ENCODE peak calls at places on chromosomes 11 and 22, in five cellular contexts. One of them, this sample, is unnamed.

GRCh38 chr11:61345954-61346814 is 13.2 kb downstream of the TKFC start:
- DNase-seq in K562: no peak
- DNase-seq in HepG2: no peak
- DNase-seq in A549: no peak
- DNase-seq in H1: no peak
- DNase-seq in this sample: no peak

GRCh38 chr11:128171496-128171895 is 415.9 kb downstream of the ETS1 start:
- DNase-seq in K562: no peak
- DNase-seq in HepG2: no peak
- DNase-seq in A549: no peak
- DNase-seq in H1: no peak
- DNase-seq in this sample: peak

GRCh38 chr11:94147433-94147845 is 18.8 kb downstream of the PANX1 start:
- DNase-seq in HepG2: no peak
- DNase-seq in K562: no peak
- DNase-seq in H1: no peak
- DNase-seq in A549: no peak
- DNase-seq in this sample: no peak

GRCh38 chr22:20486229-20486628 is 9.4 kb downstream of the KLHL22 start:
- DNase-seq in A549: no peak
- DNase-seq in HepG2: no peak
- DNase-seq in H1: no peak
- DNase-seq in K562: no peak
- DNase-seq in this sample: no peak

GRCh38 chr22:43909708-43910107 is 13.9 kb upstream of the PNPLA3 start:
- DNase-seq in K562: no peak
- DNase-seq in A549: no peak
- DNase-seq in HepG2: no peak
- DNase-seq in H1: no peak
- DNase-seq in this sample: no peak

GRCh38 chr11:3052109-3052479 is 5.1 kb downstream of the CARS1 start:
- DNase-seq in H1: no peak
- DNase-seq in K562: no peak
- DNase-seq in A549: no peak
- DNase-seq in HepG2: no peak
- DNase-seq in this sample: no peak

GRCh38 chr11:113549611-113550061 is 74.4 kb upstream of the DRD2 start:
- DNase-seq in H1: no peak
- DNase-seq in A549: no peak
- DNase-seq in HepG2: no peak
- DNase-seq in K562: no peak
- DNase-seq in this sample: no peak

GRCh38 chr22:24005201-24005600 is at the start of gene GSTT4:
- DNase-seq in HepG2: no peak
- DNase-seq in K562: no peak
- DNase-seq in A549: no peak
- DNase-seq in H1: no peak
- DNase-seq in this sample: no peak

GRCh38 chr11:8384199-8384821 is 120.6 kb upstream of the LMO1 start:
- DNase-seq in HepG2: no peak
- DNase-seq in H1: no peak
- DNase-seq in A549: no peak
- DNase-seq in K562: peak
- DNase-seq in this sample: peak

GRCh38 chr11:45104006-45104789 is 42.2 kb upstream of the PRDM11 start:
- DNase-seq in HepG2: no peak
- DNase-seq in A549: no peak
- DNase-seq in H1: peak
- DNase-seq in K562: no peak
- DNase-seq in this sample: no peak

GRCh38 chr11:119605137-119605675 is 123.8 kb downstream of the NECTIN1 start:
- DNase-seq in H1: no peak
- DNase-seq in K562: no peak
- DNase-seq in HepG2: no peak
- DNase-seq in A549: no peak
- DNase-seq in this sample: no peak

GRCh38 chr11:123454796-123455195 is 24.7 kb downstream of the GRAMD1B start:
- DNase-seq in K562: no peak
- DNase-seq in HepG2: no peak
- DNase-seq in A549: no peak
- DNase-seq in H1: no peak
- DNase-seq in this sample: no peak

GRCh38 chr11:123451183-123451907 is 21.3 kb downstream of the GRAMD1B start:
- DNase-seq in K562: no peak
- DNase-seq in H1: no peak
- DNase-seq in A549: no peak
- DNase-seq in HepG2: no peak
- DNase-seq in this sample: no peak

GRCh38 chr11:123452799-123453198 is 22.7 kb downstream of the GRAMD1B start:
- DNase-seq in A549: no peak
- DNase-seq in K562: no peak
- DNase-seq in HepG2: no peak
- DNase-seq in H1: no peak
- DNase-seq in this sample: no peak

GRCh38 chr11:123457187-123457770 is 27.2 kb downstream of the GRAMD1B start:
- DNase-seq in A549: no peak
- DNase-seq in K562: no peak
- DNase-seq in HepG2: no peak
- DNase-seq in H1: no peak
- DNase-seq in this sample: no peak

DNA sequence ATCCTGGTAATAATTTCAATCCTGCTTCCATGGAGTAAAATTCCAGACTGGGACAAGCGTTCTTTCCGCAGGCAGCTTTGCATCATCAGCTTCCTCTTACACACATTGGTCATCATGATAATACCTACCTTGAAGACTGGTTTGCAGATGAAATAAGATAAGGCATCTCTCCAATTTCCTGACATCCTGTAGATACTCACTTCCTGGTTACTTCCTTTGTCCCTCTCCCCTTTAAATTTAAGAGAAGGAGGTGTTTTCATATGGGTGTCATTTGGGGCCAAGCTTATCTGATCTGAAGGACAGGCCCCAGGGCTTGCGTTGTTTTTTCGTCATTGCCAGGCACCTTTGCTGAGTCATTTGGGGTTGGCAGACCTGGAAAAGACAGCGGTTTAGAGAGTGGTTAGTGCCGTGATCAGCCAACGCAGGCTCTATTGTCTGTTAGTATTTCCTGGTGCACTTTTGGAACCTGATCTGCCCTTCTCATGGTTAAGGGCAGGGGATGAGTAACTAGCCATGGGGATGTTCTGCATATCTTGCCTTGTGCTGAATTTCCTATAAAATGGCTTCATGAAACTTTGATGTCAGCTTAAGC is 24.1 kb downstream of the GRAMD1B start:
- DNase-seq in K562: no peak
- DNase-seq in HepG2: no peak
- DNase-seq in A549: peak
- DNase-seq in H1: no peak
- DNase-seq in this sample: peak
- TF ChIP-seq JUN in K562: no peak
- TF ChIP-seq JUN in HepG2: no peak
- TF ChIP-seq JUN in A549: peak
- TF ChIP-seq JUN in H1: no peak
- TF ChIP-seq JUN in this sample: no peak

GRCh38 chr22:35841907-35842518 is 124.3 kb downstream of the APOL5 start:
- DNase-seq in K562: no peak
- DNase-seq in HepG2: no peak
- DNase-seq in H1: no peak
- DNase-seq in A549: no peak
- DNase-seq in this sample: no peak

GRCh38 chr22:35842519-35842913 is 124.8 kb downstream of the APOL5 start:
- DNase-seq in A549: no peak
- DNase-seq in HepG2: no peak
- DNase-seq in K562: no peak
- DNase-seq in H1: no peak
- DNase-seq in this sample: no peak

GRCh38 chr22:35838849-35839646 is 121.4 kb downstream of the APOL5 start:
- DNase-seq in HepG2: peak
- DNase-seq in A549: no peak
- DNase-seq in H1: no peak
- DNase-seq in K562: no peak
- DNase-seq in this sample: peak

GRCh38 chr22:35837328-35837727 is 119.7 kb downstream of the APOL5 start:
- DNase-seq in H1: no peak
- DNase-seq in HepG2: no peak
- DNase-seq in K562: no peak
- DNase-seq in A549: no peak
- DNase-seq in this sample: peak

DNA sequence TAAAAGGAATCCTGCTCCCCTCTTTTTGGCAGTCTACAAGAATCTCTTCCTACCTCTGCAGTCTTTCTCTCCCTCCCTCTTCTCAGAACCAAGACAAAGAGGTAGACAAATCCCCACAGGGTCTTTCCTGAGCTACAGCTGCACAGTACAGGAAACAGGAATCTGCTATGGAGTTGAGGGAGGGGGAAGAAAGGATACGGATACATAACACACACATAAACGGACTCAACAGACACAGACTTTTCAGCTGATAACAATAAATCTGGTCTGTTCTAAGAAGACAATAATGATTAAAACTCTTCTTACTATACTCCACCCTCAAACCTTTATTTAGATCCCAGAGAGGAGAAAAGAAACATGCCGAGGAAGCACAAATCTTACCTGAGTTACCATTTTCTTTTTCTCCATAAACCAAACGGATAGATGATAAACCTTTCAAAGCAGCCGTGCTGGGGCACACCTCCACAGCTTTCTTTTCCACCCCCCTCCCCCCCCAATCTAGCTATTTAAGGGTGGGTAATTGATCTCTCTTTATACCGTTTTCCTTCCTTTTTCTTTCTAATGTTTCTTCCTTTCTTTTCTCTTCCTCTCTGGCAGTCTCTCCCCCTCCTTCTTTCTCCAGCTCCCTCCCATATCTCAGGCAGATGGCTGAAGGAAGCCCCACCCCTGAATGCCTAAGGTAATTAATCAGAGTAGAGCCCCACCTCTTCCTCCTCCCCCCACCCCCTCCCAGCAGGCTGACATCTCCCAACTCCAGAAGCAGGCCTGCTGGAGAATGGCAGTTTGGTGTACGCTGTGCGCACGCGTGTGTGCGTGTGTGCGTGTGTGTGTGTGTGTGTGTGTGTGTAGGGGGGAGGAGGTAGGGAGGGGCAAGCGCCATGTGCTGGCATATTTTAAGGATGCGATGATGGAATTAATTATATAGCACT is 122.4 kb downstream of the APOL5 start:
- DNase-seq in A549: peak
- DNase-seq in H1: peak
- DNase-seq in HepG2: no peak
- DNase-seq in K562: peak
- DNase-seq in this sample: peak
- TF ChIP-seq POLR2A in A549: no peak
- TF ChIP-seq POLR2A in H1: no peak
- TF ChIP-seq POLR2A in HepG2: no peak
- TF ChIP-seq POLR2A in K562: no peak
- TF ChIP-seq POLR2A in this sample: peak

GRCh38 chr11:72685560-72686480 is 11.6 kb upstream of the PDE2A start:
- DNase-seq in H1: no peak
- DNase-seq in K562: no peak
- DNase-seq in HepG2: no peak
- DNase-seq in A549: no peak
- DNase-seq in this sample: no peak
- TF ChIP-seq JUN in H1: no peak
- TF ChIP-seq JUN in K562: no peak
- TF ChIP-seq JUN in HepG2: no peak
- TF ChIP-seq JUN in A549: no peak
- TF ChIP-seq JUN in this sample: no peak

DNA sequence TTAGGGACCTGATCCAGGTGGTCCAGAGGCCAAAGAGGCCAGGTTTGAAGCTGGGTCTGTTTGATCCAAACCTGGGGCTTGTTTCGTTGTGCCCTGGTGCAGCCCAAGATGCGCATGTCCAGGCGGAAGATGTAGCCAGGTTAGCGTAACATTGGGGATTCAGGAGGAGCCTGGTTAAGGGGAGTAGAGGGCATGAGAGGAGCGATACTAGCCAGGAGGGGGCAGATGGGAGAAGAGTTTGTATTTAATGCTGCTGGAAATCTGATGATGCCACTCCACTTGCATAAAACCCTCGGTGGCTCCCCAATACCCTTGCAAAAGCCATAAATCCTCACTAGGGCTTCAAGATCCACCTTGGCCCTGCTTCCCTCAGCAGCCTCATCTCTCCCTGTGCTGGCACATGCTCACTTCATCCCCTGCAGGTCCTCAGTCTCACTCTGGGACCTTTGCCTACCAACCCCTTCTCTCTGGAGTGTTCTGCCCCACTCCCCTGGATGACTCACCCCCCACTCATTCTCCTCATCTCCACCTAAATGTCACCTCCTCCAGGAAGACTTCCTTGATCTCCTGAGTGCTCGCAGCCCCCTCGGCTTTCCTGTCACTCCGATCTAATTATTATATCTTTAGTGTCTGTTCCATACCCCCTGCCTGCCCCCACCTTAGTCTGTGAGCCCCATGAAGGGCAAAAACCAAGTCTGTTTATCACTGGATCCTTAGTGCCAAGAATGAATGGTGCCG is 95.9 kb downstream of the MIAT start:
- DNase-seq in H1: no peak
- DNase-seq in K562: no peak
- DNase-seq in HepG2: no peak
- DNase-seq in A549: no peak
- DNase-seq in this sample: no peak
- TF ChIP-seq POLR2A in H1: no peak
- TF ChIP-seq POLR2A in K562: no peak
- TF ChIP-seq POLR2A in HepG2: no peak
- TF ChIP-seq POLR2A in A549: no peak
- TF ChIP-seq POLR2A in this sample: no peak

GRCh38 chr11:73141031-73141308 is 1.1 kb downstream of the FCHSD2 start:
- DNase-seq in A549: peak
- DNase-seq in HepG2: no peak
- DNase-seq in H1: no peak
- DNase-seq in K562: peak
- DNase-seq in this sample: no peak

GRCh38 chr11:73139476-73140198 is 2.5 kb downstream of the FCHSD2 start:
- DNase-seq in H1: no peak
- DNase-seq in K562: no peak
- DNase-seq in HepG2: peak
- DNase-seq in A549: no peak
- DNase-seq in this sample: peak

GRCh38 chr11:73142128-73142377 is at the start of gene FCHSD2:
- DNase-seq in HepG2: no peak
- DNase-seq in H1: no peak
- DNase-seq in K562: peak
- DNase-seq in A549: no peak
- DNase-seq in this sample: no peak

GRCh38 chr11:73141309-73142127 is 600 bp downstream of the FCHSD2 start:
- DNase-seq in K562: peak
- DNase-seq in HepG2: peak
- DNase-seq in H1: peak
- DNase-seq in A549: peak
- DNase-seq in this sample: peak

GRCh38 chr11:73140213-73141030 is 1.7 kb downstream of the FCHSD2 start:
- DNase-seq in HepG2: no peak
- DNase-seq in H1: peak
- DNase-seq in A549: peak
- DNase-seq in K562: no peak
- DNase-seq in this sample: peak
- TF ChIP-seq JUN in HepG2: no peak
- TF ChIP-seq JUN in H1: no peak
- TF ChIP-seq JUN in A549: no peak
- TF ChIP-seq JUN in K562: no peak
- TF ChIP-seq JUN in this sample: no peak

This sample was measured in endothelial cell of umbilical vein.